ENCODE peak calls at places on chromosomes 4 and X, in five cellular contexts. H is NCI-H345, Y is substantia nigra, O is HuH-7.5, B is H9. S is an unnamed sample.

GRCh38 chr4:94806376-94806775 is 48.6 kb downstream of the BMPR1B start:
- DNase-seq in H (no peak), Y (no peak), O (no peak), B (no peak), S (no peak)

GRCh38 chrX:148047216-148047615 is 66.1 kb downstream of the FMR1NB start:
- DNase-seq in H (no peak), Y (no peak), O (no peak), B (no peak), S (no peak)

GRCh38 chr4:107060388-107060787 is 24.3 kb upstream of the DKK2 start:
- DNase-seq in H (no peak), Y (no peak), O (no peak), B (no peak), S (no peak)

GRCh38 chr4:78864405-78865024 is 74.7 kb downstream of the PAQR3 start:
- DNase-seq in H (peak; percentile 61), Y (peak; percentile 2), O (no peak), B (no peak), S (no peak)

GRCh38 chr4:70903282-70903603 is 1.1 kb downstream of the MOB1B start:
- DNase-seq in H (no peak), Y (no peak), O (no peak), B (no peak), S (no peak)

GRCh38 chrX:63746278-63746677 is 38.7 kb downstream of the ARHGEF9 start:
- DNase-seq in H (no peak), Y (no peak), O (no peak), B (no peak), S (no peak)

GRCh38 chr4:3531306-3531886 is 826 bp downstream of the LRPAP1 start:
- DNase-seq in H (no peak), Y (no peak), O (no peak), B (peak; percentile 20), S (no peak)

GRCh38 chrX:6228720-6229119 is at the start of gene NLGN4X:
- DNase-seq in H (no peak), Y (peak; percentile 38), O (no peak), B (peak; percentile 70), S (peak; percentile 20)

GRCh38 chrX:123665197-123665596 is 67.7 kb downstream of the THOC2 start:
- DNase-seq in H (no peak), Y (no peak), O (no peak), B (no peak), S (no peak)

GRCh38 chr4:1008840-1009646 is 2.4 kb upstream of the FGFRL1 start:
- DNase-seq in H (no peak), Y (no peak), O (no peak), B (peak; percentile 62), S (no peak)

GRCh38 chr4:99679204-99679603 is 21.6 kb upstream of the C4orf54 start:
- DNase-seq in H (peak; percentile 53), Y (peak; percentile 4), O (no peak), B (no peak), S (no peak)

GRCh38 chrX:26918633-26919032 is 544.5 kb downstream of the PPP4R3C start:
- DNase-seq in H (no peak), Y (no peak), O (no peak), B (peak; percentile 51), S (no peak)

GRCh38 chrX:122203399-122203798 is 980.7 kb upstream of the GRIA3 start:
- DNase-seq in H (no peak), Y (no peak), O (no peak), B (peak; percentile 42), S (no peak)

GRCh38 chr4:48334236-48334635 is 7.1 kb upstream of the SLAIN2 start:
- DNase-seq in H (no peak), Y (no peak), O (no peak), B (no peak), S (no peak)

GRCh38 chrX:132612990-132613564 is 124.2 kb upstream of the MBNL3 start:
- DNase-seq in H (peak; percentile 58), Y (peak; percentile 11), O (no peak), B (peak; percentile 44), S (peak; percentile 1)

GRCh38 chrX:69150294-69150960 is 14.8 kb downstream of the PJA1 start:
- DNase-seq in H (no peak), Y (no peak), O (no peak), B (no peak), S (no peak)

GRCh38 chrX:152641996-152642395 is 4.3 kb downstream of the GABRQ start:
- DNase-seq in H (no peak), Y (no peak), O (no peak), B (peak; percentile 61), S (peak; percentile 6)

GRCh38 chr4:146049802-146050201 is 111.2 kb upstream of the ZNF827 start:
- DNase-seq in H (no peak), Y (no peak), O (no peak), B (no peak), S (no peak)

GRCh38 chr4:163167333-163167626 is 590 bp upstream of the NAF1 start:
- DNase-seq in H (no peak), Y (no peak), O (no peak), B (no peak), S (no peak)

GRCh38 chr4:48653217-48654014 is 126.7 kb downstream of the FRYL start:
- DNase-seq in H (no peak), Y (peak; percentile 65), O (no peak), B (no peak), S (peak; percentile 49)

GRCh38 chr4:120895554-120895953 is 27.0 kb downstream of the PRDM5 start:
- DNase-seq in H (no peak), Y (no peak), O (no peak), B (no peak), S (no peak)

GRCh38 chr4:747546-748170 is 42.0 kb downstream of the PCGF3 start:
- DNase-seq in H (no peak), Y (no peak), O (no peak), B (no peak), S (no peak)

GRCh38 chr4:153705743-153706468 is 21.8 kb downstream of the TLR2 start:
- DNase-seq in H (no peak), Y (no peak), O (no peak), B (no peak), S (no peak)

GRCh38 chr4:141180991-141181760 is 39.5 kb upstream of the ZNF330 start:
- DNase-seq in H (no peak), Y (no peak), O (no peak), B (no peak), S (no peak)

GRCh38 chrX:108664701-108665100 is 71.7 kb downstream of the IRS4 start:
- DNase-seq in H (no peak), Y (no peak), O (no peak), B (no peak), S (no peak)

GRCh38 chrX:13892856-13893255 is 76.0 kb upstream of the GPM6B start:
- DNase-seq in H (no peak), Y (no peak), O (no peak), B (no peak), S (no peak)

GRCh38 chrX:40055495-40055894 is 42.3 kb downstream of the BCOR start:
- DNase-seq in H (no peak), Y (no peak), O (no peak), B (no peak), S (no peak)

GRCh38 chrX:113962338-113962737 is 621.5 kb upstream of the HTR2C start:
- DNase-seq in H (no peak), Y (no peak), O (no peak), B (no peak), S (no peak)

GRCh38 chr4:181909368-181909767 is 333.8 kb upstream of the TENM3 start:
- DNase-seq in H (no peak), Y (no peak), O (no peak), B (no peak), S (no peak)

GRCh38 chr4:106676173-106676921 is 307.8 kb upstream of the GIMD1 start:
- DNase-seq in H (no peak), Y (no peak), O (no peak), B (no peak), S (no peak)